ENCODE peak calls at places on chromosome 3, in five cellular contexts. R is fibroblast of lung, M is H1, K is A549, L is right cardiac atrium. D is an unnamed sample.

GRCh38 chr3:181728470-181728869 is 16.7 kb downstream of the SOX2 start:
- DNase-seq in R (no peak), M (peak; percentile 45), K (no peak), L (no peak), D (no peak)

GRCh38 chr3:41522620-41523019 is 323.3 kb downstream of the CTNNB1 start:
- DNase-seq in R (no peak), M (no peak), K (no peak), L (no peak), D (no peak)

GRCh38 chr3:49539659-49540560 is 14.4 kb upstream of the BSN start:
- DNase-seq in R (peak; percentile 88), M (peak; percentile 99), K (peak; percentile 57), L (peak; percentile 97), D (peak; percentile 81)

GRCh38 chr3:54862526-54862925 is 65.3 kb downstream of the LRTM1 start:
- DNase-seq in R (peak; percentile 61), M (no peak), K (no peak), L (no peak), D (no peak)

GRCh38 chr3:7800006-7800780 is 701.4 kb upstream of the LMCD1 start:
- DNase-seq in R (peak; percentile 23), M (no peak), K (no peak), L (no peak), D (no peak)

GRCh38 chr3:133821767-133822638 is 16.4 kb downstream of the SRPRB start:
- DNase-seq in R (peak; percentile 69), M (no peak), K (no peak), L (peak; percentile 89), D (peak; percentile 16)

GRCh38 chr3:78734048-78734637 is 1033.7 kb downstream of the ROBO1 start:
- DNase-seq in R (peak; percentile 74), M (no peak), K (no peak), L (no peak), D (no peak)

GRCh38 chr3:173402656-173403055 is 5.1 kb downstream of the NLGN1 start:
- DNase-seq in R (no peak), M (no peak), K (no peak), L (no peak), D (no peak)

GRCh38 chr3:187183903-187184302 is 13.4 kb upstream of the RTP1 start:
- DNase-seq in R (no peak), M (no peak), K (no peak), L (no peak), D (no peak)

GRCh38 chr3:76873509-76874242 is 166.2 kb upstream of the ROBO2 start:
- DNase-seq in R (no peak), M (no peak), K (no peak), L (no peak), D (no peak)

GRCh38 chr3:111725706-111726105 is 130.6 kb upstream of the ZBED2 start:
- DNase-seq in R (peak; percentile 79), M (no peak), K (no peak), L (no peak), D (no peak)

GRCh38 chr3:125300416-125300815 is 74.7 kb downstream of the ZNF148 start:
- DNase-seq in R (peak; percentile 78), M (no peak), K (no peak), L (no peak), D (no peak)

GRCh38 chr3:65623362-65623761 is 415.4 kb downstream of the MAGI1 start:
- DNase-seq in R (no peak), M (no peak), K (no peak), L (no peak), D (no peak)

GRCh38 chr3:123652346-123652984 is 67.6 kb upstream of the HACD2 start:
- DNase-seq in R (peak; percentile 62), M (peak; percentile 92), K (peak; percentile 86), L (peak; percentile 91), D (no peak)

GRCh38 chr3:45907769-45908705 is 21.7 kb downstream of the CCR9 start:
- DNase-seq in R (peak; percentile 64), M (no peak), K (no peak), L (no peak), D (no peak)

GRCh38 chr3:87333393-87333892 is 57.1 kb upstream of the POU1F1 start:
- DNase-seq in R (peak; percentile 91), M (no peak), K (peak; percentile 82), L (no peak), D (no peak)

GRCh38 chr3:71599416-71599815 is 15.9 kb upstream of the FOXP1 start:
- DNase-seq in R (peak; percentile 33), M (no peak), K (no peak), L (no peak), D (no peak)

GRCh38 chr3:64684715-64685261 is 3.0 kb downstream of the ADAMTS9 start:
- DNase-seq in R (peak; percentile 21), M (peak; percentile 61), K (no peak), L (peak; percentile 68), D (no peak)

GRCh38 chr3:26505399-26505798 is 117.2 kb upstream of the LRRC3B start:
- DNase-seq in R (no peak), M (no peak), K (no peak), L (no peak), D (no peak)

GRCh38 chr3:128800241-128801187 is 74.5 kb downstream of the RAB7A start:
- DNase-seq in R (no peak), M (no peak), K (no peak), L (peak; percentile 65), D (no peak)

GRCh38 chr3:192958219-192958872 is 40.7 kb upstream of the MB21D2 start:
- DNase-seq in R (peak; percentile 1), M (no peak), K (no peak), L (no peak), D (no peak)
- H3K27ac ChIP-seq in R (peak overlapping the region; percentile 91), M (no peak overlapping the region), K (peak overlapping the region; percentile 81), L (no peak overlapping the region), D (no peak overlapping the region)

DNA sequence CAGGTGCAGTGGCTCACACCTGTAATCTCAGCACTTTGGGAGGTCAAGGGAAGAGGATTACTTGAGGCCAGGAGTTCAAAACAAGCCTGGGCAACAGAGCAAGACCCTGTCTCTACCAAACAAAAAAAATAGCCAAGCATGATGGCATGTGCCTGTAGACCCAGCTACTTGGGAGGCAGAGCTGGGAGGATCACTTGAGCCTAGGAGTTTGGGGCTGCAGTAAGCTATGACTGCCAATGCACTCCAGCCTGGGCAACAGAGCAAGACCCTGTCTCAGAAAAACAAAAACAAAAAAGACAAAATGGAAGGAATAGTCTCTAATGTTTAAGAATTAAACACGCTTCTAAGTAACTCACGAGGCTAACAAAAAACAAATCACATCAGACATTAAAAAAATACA is 106.5 kb downstream of the DLG1 start:
- DNase-seq in R (no peak), M (no peak), K (no peak), L (no peak), D (no peak)
- H3K27ac ChIP-seq in R (no peak overlapping the region), M (no peak overlapping the region), K (no peak overlapping the region), L (no peak overlapping the region), D (no peak overlapping the region)

DNA sequence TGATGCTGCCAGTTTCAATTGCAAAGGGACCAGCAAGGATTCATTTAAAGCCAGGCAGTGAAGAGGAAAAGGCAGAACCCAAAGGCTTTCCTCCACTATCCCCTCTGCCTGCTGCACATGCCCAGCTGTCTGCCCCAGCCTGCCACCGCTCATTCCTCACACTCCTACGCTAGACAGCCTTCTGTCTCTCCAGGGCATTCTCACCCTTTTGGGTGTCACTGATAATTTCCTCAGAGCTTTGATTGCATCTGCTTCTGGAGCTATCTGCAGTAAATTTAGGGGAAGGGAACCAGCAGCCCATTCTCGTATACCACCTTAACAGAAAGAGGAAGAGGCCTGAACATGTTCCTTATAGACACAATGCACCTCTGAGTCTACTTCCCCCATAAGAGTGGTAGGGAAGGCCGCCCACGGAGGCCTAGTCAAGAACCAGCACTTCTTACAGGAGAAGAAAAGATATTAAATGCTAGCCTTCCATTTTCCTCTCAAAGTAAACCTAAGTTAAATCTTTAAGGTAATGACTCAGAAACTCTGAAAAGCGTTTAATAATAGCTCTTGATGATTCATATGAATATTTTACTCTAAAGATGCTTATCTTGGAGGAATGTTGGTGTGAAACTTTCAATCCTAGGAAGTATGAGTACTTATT is 20.9 kb downstream of the NUDT16 start:
- DNase-seq in R (peak; percentile 85), M (no peak), K (no peak), L (no peak), D (no peak)
- H3K27ac ChIP-seq in R (no peak overlapping the region), M (no peak overlapping the region), K (no peak overlapping the region), L (peak overlapping the region; percentile 43), D (no peak overlapping the region)

DNA sequence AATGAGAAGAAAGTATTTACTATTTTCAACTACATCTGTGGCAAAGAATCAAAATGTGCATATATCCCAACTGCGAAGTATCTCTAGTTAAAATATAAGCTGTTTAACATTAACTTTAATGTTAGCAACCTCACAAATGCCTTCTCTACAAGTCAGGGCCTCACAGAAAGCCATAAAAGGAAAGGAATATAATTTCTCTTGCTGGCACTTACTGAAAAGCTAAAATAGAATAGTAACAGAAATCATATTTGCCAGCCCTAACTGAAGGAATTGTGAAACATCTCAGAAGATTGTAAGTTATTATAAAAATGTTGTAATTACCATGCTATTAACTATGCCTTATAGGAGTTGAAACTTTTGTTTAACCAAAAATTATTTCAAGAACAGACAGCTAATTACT is 65.1 kb upstream of the MBNL1 start:
- DNase-seq in R (no peak), M (no peak), K (no peak), L (no peak), D (no peak)
- H3K27ac ChIP-seq in R (no peak overlapping the region), M (no peak overlapping the region), K (peak overlapping the region; percentile 48), L (no peak overlapping the region), D (no peak overlapping the region)

GRCh38 chr3:157136647-157137387 is 23.1 kb downstream of the CCNL1 start:
- DNase-seq in R (peak; percentile 72), M (no peak), K (no peak), L (peak; percentile 67), D (no peak)
- H3K27ac ChIP-seq in R (no peak overlapping the region), M (no peak overlapping the region), K (peak overlapping the region; percentile 59), L (peak overlapping the region; percentile 33), D (no peak overlapping the region)

DNA sequence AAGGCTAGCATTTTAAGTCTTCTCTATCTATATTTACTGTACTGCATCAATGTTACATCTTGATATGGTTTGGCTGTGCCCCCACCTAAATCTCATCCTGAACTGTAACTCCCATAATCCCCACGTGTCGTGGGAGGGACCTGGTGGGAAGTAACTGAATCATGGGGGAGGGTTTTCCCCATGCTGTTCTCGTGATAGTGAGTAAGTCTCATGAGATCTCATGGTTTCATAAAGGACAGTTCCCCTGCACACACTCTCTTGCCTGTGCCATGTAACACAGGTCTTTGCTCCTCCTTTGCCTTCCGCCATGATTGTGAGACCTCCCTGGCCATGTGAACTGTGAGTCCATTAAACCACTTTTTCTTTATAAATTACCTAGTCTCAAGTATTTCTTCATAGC is 161.5 kb downstream of the TBC1D5 start:
- DNase-seq in R (no peak), M (no peak), K (no peak), L (no peak), D (no peak)
- H3K27ac ChIP-seq in R (no peak overlapping the region), M (no peak overlapping the region), K (peak overlapping the region; percentile 17), L (no peak overlapping the region), D (no peak overlapping the region)

GRCh38 chr3:157499342-157499963 is 3.8 kb downstream of the VEPH1 start:
- DNase-seq in R (peak; percentile 49), M (peak; percentile 83), K (no peak), L (no peak), D (peak; percentile 64)

GRCh38 chr3:157501863-157502262 is 1.4 kb downstream of the VEPH1 start:
- DNase-seq in R (no peak), M (no peak), K (no peak), L (no peak), D (no peak)

GRCh38 chr3:157498374-157498773 is 4.8 kb downstream of the VEPH1 start:
- DNase-seq in R (no peak), M (no peak), K (no peak), L (no peak), D (no peak)

GRCh38 chr3:157502916-157503620 is at the start of gene VEPH1:
- DNase-seq in R (peak; percentile 92), M (no peak), K (no peak), L (no peak), D (no peak)

GRCh38 chr3:157500232-157500631 is 3.0 kb downstream of the VEPH1 start:
- DNase-seq in R (no peak), M (no peak), K (no peak), L (no peak), D (no peak)
- H3K27ac ChIP-seq in R (no peak overlapping the region), M (peak overlapping the region; percentile 51), K (no peak overlapping the region), L (no peak overlapping the region), D (no peak overlapping the region)